ENCODE peak calls at places on chromosomes 7 and 10, in four cellular contexts. X is heart left ventricle, G is H1, K is body of pancreas. F is an unnamed sample.

GRCh38 chr10:117159390-117159789 is 21.3 kb upstream of the VAX1 start:
- DNase-seq in K (no peak), G (peak; percentile 82), X (no peak), F (no peak)

GRCh38 chr10:68156373-68157185 is 47.3 kb downstream of the MYPN start:
- DNase-seq in K (peak; percentile 74), G (no peak), X (no peak), F (no peak)

GRCh38 chr10:70815504-70816219 is at the start of gene SGPL1:
- DNase-seq in K (peak; percentile 86), X (peak; percentile 93), G (peak; percentile 98), F (peak; percentile 92)

GRCh38 chr10:72802291-72803118 is 91.0 kb upstream of the OIT3 start:
- DNase-seq in X (no peak), K (no peak), G (no peak), F (no peak)

GRCh38 chr7:72153132-72153512 is 259.0 kb downstream of the CALN1 start:
- DNase-seq in X (no peak), K (peak; percentile 28), G (no peak), F (peak; percentile 34)

GRCh38 chr10:89301721-89302445 is at the start of gene IFIT2:
- DNase-seq in X (peak; percentile 58), G (no peak), K (peak; percentile 55), F (no peak)

GRCh38 chr10:84524435-84524834 is 196.0 kb downstream of the CCSER2 start:
- DNase-seq in X (no peak), G (no peak), K (no peak), F (no peak)

GRCh38 chr7:151080091-151080521 is 503 bp downstream of the FASTK start:
- DNase-seq in K (no peak), X (peak; percentile 69), G (no peak), F (no peak)

GRCh38 chr7:50207251-50207564 is 97.3 kb upstream of the IKZF1 start:
- DNase-seq in G (no peak), K (no peak), X (no peak), F (peak; percentile 37)

GRCh38 chr7:3482147-3482921 is 181.3 kb downstream of the SDK1 start:
- DNase-seq in X (no peak), K (peak; percentile 49), G (peak; percentile 56), F (no peak)

GRCh38 chr7:150568714-150569113 is 1.5 kb downstream of the GIMAP4 start:
- DNase-seq in K (no peak), G (no peak), X (no peak), F (no peak)

GRCh38 chr7:64320547-64321495 is 7.1 kb downstream of the ZNF736 start:
- DNase-seq in X (no peak), K (no peak), G (no peak), F (no peak)

GRCh38 chr7:44505595-44505994 is 15.1 kb upstream of the NUDCD3 start:
- DNase-seq in K (no peak), X (no peak), G (no peak), F (no peak)

GRCh38 chr10:112898540-112899395 is 51.3 kb upstream of the TCF7L2 start:
- DNase-seq in G (peak; percentile 85), K (peak; percentile 55), X (no peak), F (no peak)

GRCh38 chr7:26147030-26147429 is 5.0 kb upstream of the NFE2L3 start:
- DNase-seq in X (no peak), G (no peak), K (no peak), F (no peak)

DNA sequence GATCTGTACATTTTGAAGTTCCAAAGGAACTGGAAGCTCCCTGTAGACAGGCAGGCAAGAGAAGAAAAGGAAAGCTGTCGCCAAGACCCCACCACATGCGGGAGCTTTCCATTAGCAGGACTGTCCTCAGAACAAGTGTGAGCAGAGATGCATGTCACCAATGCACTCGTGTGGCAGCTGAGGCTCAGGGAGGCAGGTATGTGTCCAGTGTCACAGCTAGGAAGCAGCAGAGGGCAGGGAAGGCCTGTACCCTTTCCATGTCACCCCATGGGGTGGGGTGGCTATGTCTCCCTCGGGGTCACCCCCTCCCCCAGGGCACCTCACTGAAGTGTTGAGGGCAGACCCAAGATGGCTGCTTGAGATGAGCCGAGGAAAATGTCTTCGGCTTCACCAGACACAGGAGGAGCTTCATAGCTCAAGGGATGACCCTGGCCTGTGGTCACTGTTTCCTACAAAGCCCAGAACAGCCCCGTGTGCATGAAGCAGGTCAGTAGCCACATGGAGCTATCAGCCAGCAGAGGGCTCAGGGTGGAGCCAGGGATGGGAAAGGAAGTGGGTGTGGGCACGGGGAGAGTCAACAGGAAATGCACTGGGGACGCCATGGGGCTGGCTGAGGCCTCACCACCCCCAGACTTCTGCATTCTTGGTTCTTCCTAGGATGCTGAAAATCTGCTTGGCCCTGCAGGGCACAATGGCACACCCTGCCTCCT is 96.6 kb downstream of the FAM53B start:
- DNase-seq in G (no peak), K (peak; percentile 79), X (peak; percentile 85), F (no peak)
- TF ChIP-seq POLR2A in G (no peak), K (no peak), X (no peak), F (no peak)

GRCh38 chr10:36036137-36036536 is 394.0 kb upstream of the FZD8 start:
- DNase-seq in G (no peak), K (no peak), X (no peak), F (no peak)
- H3K4me1 ChIP-seq in G (peaks cover 5% of the 10 kb centered on the region), K (no peaks in the 10 kb centered on the region), X (no peaks in the 10 kb centered on the region), F (no peaks in the 10 kb centered on the region)

GRCh38 chr7:75968012-75968411 is 26.4 kb downstream of the TMEM120A start:
- DNase-seq in K (no peak), G (no peak), X (no peak), F (no peak)
- H3K27ac ChIP-seq in K (no peak overlapping the region), G (no peak overlapping the region), X (peak overlapping the region; percentile 83), F (peak overlapping the region; percentile 87)

GRCh38 chr10:33193867-33194521 is 140.5 kb downstream of the NRP1 start:
- DNase-seq in G (no peak), K (peak; percentile 38), X (no peak), F (no peak)

GRCh38 chr10:33195608-33196376 is 138.7 kb downstream of the NRP1 start:
- DNase-seq in K (no peak), X (no peak), G (no peak), F (no peak)

GRCh38 chr10:33198610-33199009 is 135.9 kb downstream of the NRP1 start:
- DNase-seq in X (no peak), K (no peak), G (no peak), F (no peak)

GRCh38 chr10:33196710-33197406 is 137.6 kb downstream of the NRP1 start:
- DNase-seq in G (no peak), X (no peak), K (peak; percentile 40), F (no peak)

DNA sequence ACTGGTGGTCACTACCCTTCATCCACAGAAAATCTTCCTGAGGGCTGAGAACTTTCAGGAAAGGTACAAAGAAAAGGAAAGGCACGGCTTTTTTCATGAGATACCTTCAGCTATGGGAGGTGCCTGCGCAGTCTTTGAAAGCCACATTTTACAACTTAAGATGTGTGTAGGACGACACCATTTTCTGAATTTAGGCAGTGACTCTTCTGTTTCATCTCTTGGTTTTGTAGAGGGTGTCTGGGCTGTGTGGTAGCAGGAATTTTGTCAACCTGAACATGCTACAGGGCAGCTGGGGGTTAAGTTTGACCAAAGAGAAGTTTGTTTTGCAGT is 138.1 kb downstream of the NRP1 start:
- DNase-seq in X (no peak), G (no peak), K (no peak), F (no peak)
- TF ChIP-seq POLR2A in X (no peak), G (no peak), K (no peak), F (no peak)

DNA sequence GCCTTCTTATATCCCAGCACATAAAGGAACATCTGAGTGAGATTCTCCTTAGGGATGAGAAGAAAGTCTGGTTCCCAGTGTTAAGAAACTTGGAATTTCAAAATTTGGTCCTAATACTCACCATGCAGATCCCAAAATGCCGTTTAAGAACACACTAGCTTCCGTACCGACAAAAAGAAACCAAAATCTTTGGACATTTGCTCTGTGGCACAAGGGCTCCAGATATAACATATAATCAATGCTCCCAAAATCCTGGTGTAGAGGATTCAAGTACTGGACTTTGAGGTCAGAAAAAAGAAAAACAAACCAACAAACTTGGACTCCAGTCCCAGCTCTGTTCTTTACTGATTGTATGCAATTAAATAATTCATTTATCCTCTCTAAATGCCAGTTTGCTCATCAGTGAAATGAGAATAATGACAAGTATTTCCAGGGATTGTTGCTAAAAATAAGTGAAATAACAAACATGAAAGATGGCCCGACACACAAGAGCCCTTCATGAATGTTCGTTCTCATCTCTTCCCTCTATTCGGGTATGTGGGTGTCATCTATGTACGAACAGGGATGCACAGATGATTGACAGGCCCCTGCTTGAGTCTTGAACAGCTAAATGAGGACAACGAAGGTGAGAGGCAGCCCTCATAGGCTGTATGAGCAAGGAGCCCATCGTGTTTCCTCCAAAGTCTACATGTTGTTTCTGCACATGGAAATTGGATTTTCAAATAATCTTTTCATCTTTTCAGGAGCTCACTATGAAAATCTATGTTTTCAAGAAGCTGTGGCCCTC is 48.6 kb upstream of the NEBL start:
- DNase-seq in X (no peak), G (no peak), K (no peak), F (peak; percentile 80)
- H3K4me1 ChIP-seq in X (no peaks in the 10 kb centered on the region), G (no peaks in the 10 kb centered on the region), K (no peaks in the 10 kb centered on the region), F (no peaks in the 10 kb centered on the region)

GRCh38 chr10:21130683-21131442 is 233.8 kb upstream of the NEBL start:
- DNase-seq in G (no peak), K (no peak), X (no peak), F (no peak)

GRCh38 chr10:21130108-21130507 is 233.0 kb upstream of the NEBL start:
- DNase-seq in X (no peak), G (no peak), K (no peak), F (no peak)

GRCh38 chr10:21135396-21135973 is 238.4 kb upstream of the NEBL start:
- DNase-seq in X (no peak), K (no peak), G (no peak), F (no peak)

GRCh38 chr10:21138769-21139324 is 241.7 kb upstream of the NEBL start:
- DNase-seq in K (no peak), G (no peak), X (no peak), F (no peak)

GRCh38 chr10:21134645-21135395 is 237.7 kb upstream of the NEBL start:
- DNase-seq in G (no peak), K (no peak), X (no peak), F (no peak)
- H3K27ac ChIP-seq in G (no peak overlapping the region), K (no peak overlapping the region), X (no peak overlapping the region), F (no peak overlapping the region)

DNA sequence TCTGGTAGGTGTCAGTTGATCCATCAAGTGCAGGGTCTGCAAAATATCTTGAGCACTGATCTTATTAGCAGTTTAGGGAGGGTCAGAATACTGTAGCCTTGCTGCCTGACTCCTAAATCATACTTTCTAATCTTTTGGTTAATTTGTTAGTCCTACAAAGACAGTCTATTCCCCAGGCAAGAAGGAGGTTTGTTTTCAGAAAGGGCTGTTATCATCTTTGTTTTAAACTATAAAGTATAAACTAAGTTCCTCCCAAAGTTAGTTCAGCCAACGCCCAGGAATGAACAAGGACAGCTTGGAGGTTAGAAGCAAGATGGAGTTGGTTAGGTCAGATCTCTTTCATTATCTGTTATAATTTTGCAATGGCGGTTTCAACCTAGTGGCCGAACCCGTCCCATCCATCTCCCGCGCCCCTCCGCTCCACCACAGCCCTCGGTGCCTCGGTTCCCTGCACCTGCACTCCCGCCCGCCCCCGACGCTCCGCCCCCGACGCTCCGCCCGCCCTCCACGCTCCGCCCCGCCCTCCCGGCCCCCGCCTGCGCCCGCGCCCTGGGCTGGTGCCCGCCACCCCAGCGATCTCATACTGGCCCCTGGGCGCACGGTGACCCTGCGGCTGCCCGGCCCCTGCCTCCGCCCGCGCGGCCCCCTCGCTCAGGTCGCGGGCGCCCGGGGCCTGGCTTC is at the start of gene ADCK2:
- DNase-seq in G (no peak), X (peak; percentile 81), K (peak; percentile 53), F (no peak)
- TF ChIP-seq POLR2A in G (no peak), X (peak; percentile 29), K (no peak), F (no peak)

DNA sequence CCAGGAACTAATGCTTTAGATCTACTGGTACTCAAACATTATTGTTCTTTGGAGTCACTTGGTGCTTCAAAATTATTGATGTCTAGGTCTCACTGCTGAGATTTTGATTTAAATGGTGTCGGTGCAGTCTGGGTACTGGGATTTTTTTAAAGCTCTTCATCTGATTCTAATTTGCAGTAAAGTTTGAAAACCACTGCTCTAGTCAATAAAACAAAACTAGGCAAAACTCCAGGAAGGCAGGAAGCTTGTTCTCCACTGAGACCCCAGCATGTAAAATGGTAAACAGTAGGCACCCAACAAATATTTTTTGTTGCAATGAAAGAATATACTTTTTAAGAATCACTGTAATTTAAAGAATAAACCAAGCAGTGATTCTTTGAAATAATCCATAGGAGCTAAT is 49.7 kb downstream of the ADD3 start:
- DNase-seq in K (no peak), X (no peak), G (no peak), F (no peak)
- H3K4me1 ChIP-seq in K (peaks cover 25% of the 10 kb centered on the region), X (peaks cover 16% of the 10 kb centered on the region), G (no peaks in the 10 kb centered on the region), F (peaks cover 30% of the 10 kb centered on the region)